ENCODE peak calls at places on chromosome 7, in nine cellular contexts. V is H1, T is breast epithelium, H is sigmoid colon, E is GM12891, C is GM23338, U is SK-N-SH, G is stomach, Y is spleen. Q is an unnamed sample.

GRCh38 chr7:35691827-35692307 is 3.1 kb downstream of the HERPUD2 start:
- DNase-seq in C (no peak), E (no peak), H (no peak), U (peak), G (no peak), T (no peak), V (no peak), Y (peak), Q (no peak)

GRCh38 chr7:126715076-126715475 is 537.7 kb downstream of the GRM8 start:
- DNase-seq in Y (no peak), G (no peak), H (no peak), V (no peak), E (no peak), T (no peak), C (no peak), U (no peak), Q (no peak)

GRCh38 chr7:147483634-147484292 is 1106.8 kb upstream of the C7orf33 start:
- DNase-seq in G (no peak), Y (no peak), H (no peak), C (no peak), V (no peak), T (no peak), E (no peak), U (no peak), Q (no peak)

GRCh38 chr7:130409067-130409721 is 28.9 kb downstream of the CPA1 start:
- DNase-seq in C (no peak), U (peak), T (no peak), H (no peak), E (no peak), G (no peak), V (no peak), Y (no peak), Q (no peak)

GRCh38 chr7:39580150-39580874 is 14.1 kb downstream of the YAE1 start:
- DNase-seq in H (peak), G (peak), E (peak), U (peak), T (peak), Y (peak), V (peak), C (peak), Q (peak)

GRCh38 chr7:63925626-63926460 is 72.8 kb upstream of the ZNF722 start:
- DNase-seq in U (peak), H (peak), G (peak), T (peak), C (no peak), Y (peak), E (no peak), V (no peak), Q (no peak)

GRCh38 chr7:134835463-134835823 is 56.0 kb downstream of the CALD1 start:
- DNase-seq in E (no peak), C (no peak), H (no peak), G (no peak), U (no peak), Y (no peak), V (no peak), T (no peak), Q (no peak)

GRCh38 chr7:143417734-143418378 is 9.2 kb upstream of the EPHA1 start:
- DNase-seq in V (no peak), C (peak), E (no peak), Y (no peak), H (no peak), U (no peak), T (no peak), G (no peak), Q (no peak)

GRCh38 chr7:158103378-158103777 is 484.2 kb downstream of the PTPRN2 start:
- DNase-seq in C (no peak), U (no peak), H (no peak), V (peak), E (no peak), G (peak), T (no peak), Y (no peak), Q (no peak)

GRCh38 chr7:3332308-3332707 is 31.3 kb downstream of the SDK1 start:
- DNase-seq in V (no peak), T (no peak), Y (no peak), G (no peak), H (no peak), E (no peak), C (no peak), U (no peak), Q (no peak)

GRCh38 chr7:94154858-94155257 is 150.7 kb upstream of the BET1 start:
- DNase-seq in V (no peak), Y (no peak), C (peak), T (no peak), H (no peak), G (no peak), U (no peak), E (no peak), Q (no peak)

GRCh38 chr7:138161600-138162081 is 85.4 kb downstream of the AKR1D1 start:
- DNase-seq in C (peak), T (peak), V (peak), E (peak), H (peak), Y (peak), U (peak), G (peak), Q (peak)
- TF ChIP-seq POLR2AphosphoS5 in C (no peak), T (no peak), V (no peak), E (no peak), H (no peak), Y (no peak), U (no peak), G (no peak), Q (no peak)

DNA sequence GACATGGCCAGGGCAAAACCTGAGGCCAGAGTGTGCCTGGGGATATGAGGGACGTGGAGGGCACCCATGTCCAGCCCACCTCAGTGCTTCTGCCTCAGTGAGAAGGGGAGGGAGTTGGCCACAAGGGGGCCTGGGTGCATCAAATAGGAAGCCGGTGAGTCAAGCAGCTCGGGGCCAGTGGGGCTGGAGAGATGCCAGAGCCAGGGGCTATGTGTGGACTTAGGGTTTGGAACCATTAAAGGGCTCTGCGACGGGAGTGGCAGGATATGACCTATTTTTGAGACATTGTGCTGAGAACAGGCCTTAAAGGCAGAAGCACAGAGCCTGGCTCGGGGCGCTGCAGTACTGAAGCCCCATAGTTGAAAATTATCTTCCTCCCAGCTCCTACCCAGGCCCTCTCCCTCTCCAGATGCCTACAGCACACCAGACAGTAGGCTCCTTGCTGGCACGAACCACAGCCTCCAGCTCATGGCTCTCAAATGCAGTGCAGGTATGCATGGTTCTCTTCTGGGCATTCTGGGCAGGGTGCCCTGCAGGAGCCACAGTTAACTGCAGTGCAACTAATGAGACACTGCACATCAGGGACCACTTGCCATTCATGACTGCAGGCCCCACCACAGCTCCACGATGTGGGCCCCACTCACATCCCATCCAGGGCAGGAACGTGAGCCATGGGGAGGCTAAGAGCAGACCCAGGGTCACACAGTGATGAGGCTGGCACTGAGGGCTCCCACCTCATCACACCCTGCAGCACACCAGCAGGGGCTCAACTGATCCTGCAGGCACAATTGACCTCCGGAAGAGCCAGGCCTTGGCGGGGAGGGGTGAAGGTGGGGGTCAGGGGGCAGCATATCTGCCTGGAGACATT is 7.2 kb upstream of the PGAM2 start:
- DNase-seq in C (peak), E (peak), G (peak), Y (peak), U (peak), V (peak), H (peak), T (peak), Q (no peak)
- TF ChIP-seq POLR2AphosphoS5 in C (no peak), E (peak), G (no peak), Y (peak), U (no peak), V (no peak), H (peak), T (no peak), Q (peak)

DNA sequence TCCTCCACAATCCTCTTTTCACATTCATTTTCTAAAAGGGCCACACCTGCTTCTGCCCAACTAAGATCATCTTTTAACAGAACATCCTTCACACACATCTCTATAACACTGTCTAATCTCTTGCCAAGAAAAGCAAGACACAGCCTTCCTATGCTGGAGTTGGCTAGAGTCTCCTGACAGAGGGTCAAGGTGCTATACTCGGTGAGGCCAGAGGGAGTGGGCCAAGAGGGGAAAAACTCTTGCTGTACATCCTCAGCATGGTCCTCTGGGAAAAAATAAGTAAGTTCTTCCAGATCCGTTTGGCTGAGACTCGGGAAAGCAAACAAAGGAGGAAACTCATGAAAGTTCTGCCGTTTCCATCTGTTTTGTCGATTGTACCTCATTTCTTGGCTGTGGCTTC is 34.0 kb downstream of the VWDE start:
- DNase-seq in T (no peak), C (no peak), V (no peak), G (no peak), H (no peak), E (no peak), U (no peak), Y (no peak), Q (no peak)
- TF ChIP-seq POLR2AphosphoS5 in T (no peak), C (no peak), V (no peak), G (no peak), H (no peak), E (no peak), U (no peak), Y (no peak), Q (no peak)

DNA sequence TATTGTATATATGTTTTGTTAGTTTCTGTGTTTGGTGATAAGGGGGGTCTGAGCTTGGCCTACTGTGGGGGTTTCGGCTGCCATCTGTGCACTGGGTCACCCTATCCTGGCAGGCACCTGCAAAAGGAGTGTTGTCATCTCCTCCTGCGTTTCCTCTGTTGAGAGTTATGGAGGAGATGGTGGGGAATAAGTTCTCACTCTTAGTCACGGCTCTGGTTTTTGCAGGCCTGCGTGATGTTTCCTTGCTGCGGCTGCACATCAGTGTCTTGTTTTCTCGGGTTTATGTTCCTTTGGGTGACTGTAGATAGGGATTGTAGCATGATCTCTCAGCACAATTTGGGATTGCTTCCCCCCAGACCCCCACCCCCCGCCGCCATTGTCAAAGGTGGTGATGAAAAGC is 36.8 kb downstream of the CCM2 start:
- DNase-seq in T (no peak), G (no peak), Y (no peak), H (no peak), V (no peak), U (no peak), C (no peak), E (no peak), Q (no peak)
- TF ChIP-seq POLR2AphosphoS5 in T (no peak), G (no peak), Y (no peak), H (no peak), V (no peak), U (no peak), C (no peak), E (no peak), Q (no peak)

GRCh38 chr7:123534383-123535260 is at the start of gene IQUB:
- DNase-seq in G (peak), T (peak), U (peak), H (peak), C (peak), E (peak), V (peak), Y (peak), Q (peak)
- TF ChIP-seq POLR2AphosphoS5 in G (no peak), T (peak), U (peak), H (peak), C (peak), E (no peak), V (peak), Y (peak), Q (no peak)

Q was measured in GM12892.